ENCODE peak calls at places on chromosomes 12 and 14, in nine cellular contexts. One of them, this sample, is unnamed.

GRCh38 chr12:125519026-125519651 is 453.9 kb downstream of the AACS start:
- DNase-seq in pancreas: no peak
- DNase-seq in AG09309: no peak
- DNase-seq in cardiac muscle cell: no peak
- DNase-seq in foreskin fibroblast: no peak
- DNase-seq in fibroblast of mammary gland: no peak
- DNase-seq in fibroblast of lung: no peak
- DNase-seq in brain microvascular endothelial cell: no peak
- DNase-seq in bronchial epithelial cell: no peak
- DNase-seq in this sample: no peak

GRCh38 chr14:95998656-95999055 is 40.5 kb upstream of the C14orf132 start:
- DNase-seq in cardiac muscle cell: peak; percentile 62
- DNase-seq in bronchial epithelial cell: peak; percentile 22
- DNase-seq in fibroblast of mammary gland: peak; percentile 52
- DNase-seq in brain microvascular endothelial cell: peak; percentile 12
- DNase-seq in foreskin fibroblast: peak; percentile 68
- DNase-seq in AG09309: peak; percentile 13
- DNase-seq in fibroblast of lung: peak; percentile 70
- DNase-seq in pancreas: no peak
- DNase-seq in this sample: no peak

GRCh38 chr12:107661830-107662229 is 23.8 kb upstream of the PWP1 start:
- DNase-seq in foreskin fibroblast: no peak
- DNase-seq in fibroblast of mammary gland: no peak
- DNase-seq in bronchial epithelial cell: no peak
- DNase-seq in pancreas: no peak
- DNase-seq in AG09309: no peak
- DNase-seq in fibroblast of lung: no peak
- DNase-seq in cardiac muscle cell: no peak
- DNase-seq in brain microvascular endothelial cell: no peak
- DNase-seq in this sample: no peak

GRCh38 chr14:50425105-50425504 is 28.4 kb upstream of the CDKL1 start:
- DNase-seq in fibroblast of mammary gland: no peak
- DNase-seq in cardiac muscle cell: no peak
- DNase-seq in fibroblast of lung: no peak
- DNase-seq in AG09309: no peak
- DNase-seq in bronchial epithelial cell: no peak
- DNase-seq in brain microvascular endothelial cell: no peak
- DNase-seq in pancreas: no peak
- DNase-seq in foreskin fibroblast: no peak
- DNase-seq in this sample: no peak

GRCh38 chr12:57055834-57056233 is 5.9 kb upstream of the MYO1A start:
- DNase-seq in fibroblast of mammary gland: no peak
- DNase-seq in foreskin fibroblast: no peak
- DNase-seq in bronchial epithelial cell: no peak
- DNase-seq in cardiac muscle cell: peak; percentile 10
- DNase-seq in fibroblast of lung: no peak
- DNase-seq in brain microvascular endothelial cell: no peak
- DNase-seq in pancreas: no peak
- DNase-seq in AG09309: no peak
- DNase-seq in this sample: no peak

GRCh38 chr12:124392271-124392990 is 97.5 kb downstream of the RFLNA start:
- DNase-seq in AG09309: no peak
- DNase-seq in brain microvascular endothelial cell: peak; percentile 79
- DNase-seq in fibroblast of lung: peak; percentile 51
- DNase-seq in foreskin fibroblast: peak; percentile 58
- DNase-seq in fibroblast of mammary gland: peak; percentile 69
- DNase-seq in pancreas: no peak
- DNase-seq in bronchial epithelial cell: no peak
- DNase-seq in cardiac muscle cell: no peak
- DNase-seq in this sample: no peak

GRCh38 chr12:114625294-114625851 is 58.6 kb downstream of the TBX3 start:
- DNase-seq in fibroblast of lung: peak; percentile 80
- DNase-seq in pancreas: peak; percentile 62
- DNase-seq in brain microvascular endothelial cell: peak; percentile 49
- DNase-seq in foreskin fibroblast: peak; percentile 86
- DNase-seq in fibroblast of mammary gland: peak; percentile 77
- DNase-seq in bronchial epithelial cell: peak; percentile 17
- DNase-seq in AG09309: peak; percentile 47
- DNase-seq in cardiac muscle cell: peak; percentile 78
- DNase-seq in this sample: no peak

GRCh38 chr12:52822771-52823510 is 9.0 kb upstream of the KRT4 start:
- DNase-seq in pancreas: no peak
- DNase-seq in fibroblast of lung: no peak
- DNase-seq in cardiac muscle cell: no peak
- DNase-seq in foreskin fibroblast: no peak
- DNase-seq in fibroblast of mammary gland: no peak
- DNase-seq in AG09309: no peak
- DNase-seq in brain microvascular endothelial cell: no peak
- DNase-seq in bronchial epithelial cell: no peak
- DNase-seq in this sample: no peak

GRCh38 chr12:104372048-104372720 is 68.6 kb downstream of the EID3 start:
- DNase-seq in pancreas: no peak
- DNase-seq in foreskin fibroblast: no peak
- DNase-seq in fibroblast of lung: no peak
- DNase-seq in bronchial epithelial cell: no peak
- DNase-seq in brain microvascular endothelial cell: no peak
- DNase-seq in fibroblast of mammary gland: no peak
- DNase-seq in cardiac muscle cell: no peak
- DNase-seq in AG09309: no peak
- DNase-seq in this sample: no peak

GRCh38 chr12:39440781-39441180 is 2.1 kb downstream of the KIF21A start:
- DNase-seq in AG09309: no peak
- DNase-seq in fibroblast of lung: no peak
- DNase-seq in bronchial epithelial cell: no peak
- DNase-seq in pancreas: no peak
- DNase-seq in cardiac muscle cell: no peak
- DNase-seq in foreskin fibroblast: no peak
- DNase-seq in brain microvascular endothelial cell: no peak
- DNase-seq in fibroblast of mammary gland: no peak
- DNase-seq in this sample: no peak

GRCh38 chr12:108876550-108876949 is 3.3 kb upstream of the DAO start:
- DNase-seq in AG09309: no peak
- DNase-seq in bronchial epithelial cell: no peak
- DNase-seq in fibroblast of mammary gland: no peak
- DNase-seq in cardiac muscle cell: no peak
- DNase-seq in brain microvascular endothelial cell: no peak
- DNase-seq in fibroblast of lung: no peak
- DNase-seq in foreskin fibroblast: no peak
- DNase-seq in pancreas: no peak
- DNase-seq in this sample: no peak

GRCh38 chr12:109377139-109377685 is 29.5 kb downstream of the MYO1H start:
- DNase-seq in cardiac muscle cell: no peak
- DNase-seq in pancreas: no peak
- DNase-seq in foreskin fibroblast: no peak
- DNase-seq in brain microvascular endothelial cell: no peak
- DNase-seq in fibroblast of lung: no peak
- DNase-seq in bronchial epithelial cell: no peak
- DNase-seq in AG09309: no peak
- DNase-seq in fibroblast of mammary gland: no peak
- DNase-seq in this sample: no peak

GRCh38 chr12:49808686-49809368 is 19.4 kb downstream of the NCKAP5L start:
- DNase-seq in AG09309: no peak
- DNase-seq in fibroblast of mammary gland: no peak
- DNase-seq in cardiac muscle cell: no peak
- DNase-seq in foreskin fibroblast: no peak
- DNase-seq in brain microvascular endothelial cell: no peak
- DNase-seq in pancreas: no peak
- DNase-seq in bronchial epithelial cell: no peak
- DNase-seq in fibroblast of lung: no peak
- DNase-seq in this sample: no peak

GRCh38 chr12:45648070-45648469 is 81.4 kb upstream of the ARID2 start:
- DNase-seq in pancreas: peak; percentile 57
- DNase-seq in fibroblast of lung: no peak
- DNase-seq in bronchial epithelial cell: no peak
- DNase-seq in fibroblast of mammary gland: no peak
- DNase-seq in foreskin fibroblast: no peak
- DNase-seq in cardiac muscle cell: no peak
- DNase-seq in AG09309: no peak
- DNase-seq in brain microvascular endothelial cell: no peak
- DNase-seq in this sample: no peak

DNA sequence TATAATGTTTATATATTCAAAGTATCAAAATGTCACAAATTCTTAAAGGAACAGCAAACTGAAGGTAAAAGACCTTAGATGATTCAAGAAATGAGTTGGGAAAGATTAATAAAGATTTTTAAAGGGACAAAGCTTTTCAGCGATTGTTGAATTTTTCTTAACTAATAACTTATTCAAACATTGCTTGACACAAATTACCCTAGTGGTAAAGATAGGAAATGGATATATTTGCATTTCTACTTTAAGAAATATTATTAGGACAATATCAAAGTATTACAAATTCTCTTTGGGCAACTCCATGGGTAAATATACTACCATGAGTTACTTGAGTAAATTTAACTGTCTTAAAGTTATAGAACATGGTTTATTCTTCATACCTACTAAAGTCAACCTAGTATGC is 266.0 kb upstream of the GARIN2 start:
- DNase-seq in AG09309: no peak
- DNase-seq in brain microvascular endothelial cell: no peak
- DNase-seq in bronchial epithelial cell: no peak
- DNase-seq in foreskin fibroblast: no peak
- DNase-seq in cardiac muscle cell: no peak
- DNase-seq in fibroblast of mammary gland: no peak
- DNase-seq in pancreas: no peak
- DNase-seq in fibroblast of lung: no peak
- DNase-seq in this sample: no peak
- TF ChIP-seq CTCF in AG09309: no peak
- TF ChIP-seq CTCF in brain microvascular endothelial cell: no peak
- TF ChIP-seq CTCF in bronchial epithelial cell: no peak
- TF ChIP-seq CTCF in foreskin fibroblast: no peak
- TF ChIP-seq CTCF in cardiac muscle cell: no peak
- TF ChIP-seq CTCF in fibroblast of mammary gland: no peak
- TF ChIP-seq CTCF in pancreas: no peak
- TF ChIP-seq CTCF in fibroblast of lung: no peak
- TF ChIP-seq CTCF in this sample: no peak

DNA sequence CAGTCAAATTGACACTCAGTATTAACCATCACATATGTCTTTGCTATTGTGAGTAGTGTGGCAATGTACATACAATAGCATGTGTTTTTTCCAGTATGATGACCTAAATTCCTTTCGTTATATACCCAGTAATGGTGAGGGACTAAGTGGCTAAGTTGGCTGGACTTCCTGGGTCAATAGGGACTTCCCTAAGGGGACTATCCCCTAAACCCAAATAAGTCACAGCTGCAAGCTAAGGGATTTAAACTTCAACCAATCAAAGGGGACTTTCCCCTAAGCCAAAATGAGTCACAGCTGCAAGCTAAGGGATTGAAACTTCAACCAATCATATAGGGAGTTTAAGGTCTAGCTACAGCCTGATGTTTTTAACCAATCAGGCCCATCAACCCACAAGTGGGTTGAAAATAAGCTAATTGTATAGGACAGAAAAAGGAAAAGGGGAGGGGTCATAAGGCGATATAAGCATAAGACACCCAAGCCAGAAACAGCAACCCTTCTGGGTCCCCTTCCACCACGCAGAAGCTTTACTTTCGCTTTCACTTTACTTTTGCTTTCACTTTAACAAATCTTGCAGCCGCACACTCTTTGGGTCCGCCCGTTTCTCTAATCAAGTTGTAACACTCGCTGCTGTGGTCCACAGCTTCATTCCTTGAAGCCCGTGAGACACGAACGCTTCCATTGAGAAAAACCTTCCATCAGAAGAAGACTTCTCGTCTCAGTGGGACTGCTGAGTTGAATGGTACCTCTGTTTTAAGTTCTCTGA is 404.4 kb downstream of the FLRT2 start:
- DNase-seq in brain microvascular endothelial cell: no peak
- DNase-seq in pancreas: no peak
- DNase-seq in fibroblast of lung: peak; percentile 21
- DNase-seq in cardiac muscle cell: peak; percentile 1
- DNase-seq in foreskin fibroblast: no peak
- DNase-seq in AG09309: no peak
- DNase-seq in bronchial epithelial cell: no peak
- DNase-seq in fibroblast of mammary gland: peak; percentile 41
- DNase-seq in this sample: no peak
- H3K4me3 ChIP-seq in brain microvascular endothelial cell: peak overlapping the region; percentile 32
- H3K4me3 ChIP-seq in pancreas: no peak overlapping the region
- H3K4me3 ChIP-seq in fibroblast of lung: peak overlapping the region; percentile 22
- H3K4me3 ChIP-seq in cardiac muscle cell: no peak overlapping the region
- H3K4me3 ChIP-seq in foreskin fibroblast: peak overlapping the region; percentile 24
- H3K4me3 ChIP-seq in AG09309: no peak overlapping the region
- H3K4me3 ChIP-seq in bronchial epithelial cell: no peak overlapping the region
- H3K4me3 ChIP-seq in fibroblast of mammary gland: peak overlapping the region; percentile 37
- H3K4me3 ChIP-seq in this sample: no peak overlapping the region

DNA sequence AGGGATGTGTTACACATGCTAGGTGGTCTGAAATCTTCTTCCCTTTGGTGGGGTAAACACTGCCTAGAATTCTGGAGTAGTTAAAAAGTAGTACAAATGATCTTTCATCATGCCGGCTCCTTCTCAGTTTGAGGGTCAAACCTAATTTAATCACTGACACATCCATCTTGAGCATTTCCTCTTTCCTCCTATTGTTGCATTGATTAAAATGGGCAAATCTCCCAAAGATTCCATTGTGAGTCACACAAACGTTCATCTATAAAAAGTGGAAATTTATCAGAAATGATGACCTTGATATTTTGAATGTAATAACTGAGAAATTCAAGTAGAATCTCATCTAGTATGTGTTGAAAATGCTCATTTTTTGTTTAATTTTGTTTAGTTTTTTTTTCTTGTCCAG is 996.0 kb downstream of the NRXN3 start:
- DNase-seq in cardiac muscle cell: no peak
- DNase-seq in foreskin fibroblast: no peak
- DNase-seq in pancreas: no peak
- DNase-seq in bronchial epithelial cell: no peak
- DNase-seq in fibroblast of lung: no peak
- DNase-seq in fibroblast of mammary gland: no peak
- DNase-seq in brain microvascular endothelial cell: no peak
- DNase-seq in AG09309: no peak
- DNase-seq in this sample: no peak
- TF ChIP-seq CTCF in cardiac muscle cell: no peak
- TF ChIP-seq CTCF in foreskin fibroblast: no peak
- TF ChIP-seq CTCF in pancreas: no peak
- TF ChIP-seq CTCF in bronchial epithelial cell: no peak
- TF ChIP-seq CTCF in fibroblast of lung: no peak
- TF ChIP-seq CTCF in fibroblast of mammary gland: no peak
- TF ChIP-seq CTCF in brain microvascular endothelial cell: no peak
- TF ChIP-seq CTCF in AG09309: no peak
- TF ChIP-seq CTCF in this sample: no peak

DNA sequence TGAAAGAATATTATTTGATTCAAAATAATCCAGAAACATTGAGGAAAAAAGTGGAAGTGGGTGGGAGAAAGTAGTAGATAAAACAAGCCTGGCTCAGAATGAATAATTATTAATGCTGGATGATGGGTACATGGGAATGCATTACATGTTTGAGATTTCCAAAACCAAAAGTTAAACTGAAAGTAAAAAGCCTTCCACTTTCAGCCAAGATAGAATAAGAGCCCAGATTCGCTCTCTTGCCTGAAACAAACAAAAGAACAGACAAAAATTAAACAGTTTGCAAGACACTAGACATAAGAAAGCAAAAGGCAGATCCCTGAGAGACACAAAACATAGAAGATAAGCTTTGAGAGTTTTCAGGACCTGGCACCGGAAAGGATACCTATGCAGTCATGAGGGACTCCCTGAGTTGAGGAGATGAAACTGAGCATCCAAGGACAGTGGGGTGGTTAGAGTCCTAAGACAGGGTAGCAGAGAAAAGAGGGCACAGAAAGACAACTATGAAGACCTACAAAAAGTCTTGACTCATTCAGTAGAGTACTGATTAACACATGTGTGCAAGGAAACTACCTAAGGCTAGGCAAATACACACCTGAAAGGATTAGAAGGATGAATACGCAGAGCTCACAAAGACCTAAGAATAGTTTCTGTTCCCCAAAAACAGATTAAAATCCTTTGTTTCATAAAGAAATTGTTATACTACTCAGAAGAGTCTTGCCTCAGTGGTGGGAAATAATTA is 54.1 kb downstream of the CEP83 start:
- DNase-seq in cardiac muscle cell: no peak
- DNase-seq in AG09309: no peak
- DNase-seq in bronchial epithelial cell: no peak
- DNase-seq in fibroblast of lung: peak; percentile 17
- DNase-seq in brain microvascular endothelial cell: no peak
- DNase-seq in pancreas: no peak
- DNase-seq in foreskin fibroblast: peak; percentile 3
- DNase-seq in fibroblast of mammary gland: peak; percentile 9
- DNase-seq in this sample: no peak
- H3K4me3 ChIP-seq in cardiac muscle cell: no peak overlapping the region
- H3K4me3 ChIP-seq in AG09309: peak overlapping the region; percentile 18
- H3K4me3 ChIP-seq in bronchial epithelial cell: no peak overlapping the region
- H3K4me3 ChIP-seq in fibroblast of lung: peak overlapping the region; percentile 51
- H3K4me3 ChIP-seq in brain microvascular endothelial cell: no peak overlapping the region
- H3K4me3 ChIP-seq in pancreas: no peak overlapping the region
- H3K4me3 ChIP-seq in foreskin fibroblast: peak overlapping the region; percentile 3
- H3K4me3 ChIP-seq in fibroblast of mammary gland: no peak overlapping the region
- H3K4me3 ChIP-seq in this sample: no peak overlapping the region

This sample was measured in retinal pigment epithelial cell.